ENCODE peak calls at places on chromosomes 11 and 22, in six cellular contexts. G is GM03348, X is fibroblast of gingiva, Q is IMR-90, U is lower lobe of right lung, R is H7. S is an unnamed sample.

GRCh38 chr11:34188181-34188580 is 82.8 kb downstream of the NAT10 start:
- DNase-seq in G (no peak), R (peak), U (no peak), X (no peak), Q (no peak), S (no peak)

GRCh38 chr11:64100782-64101358 is 65.0 kb downstream of the MACROD1 start:
- DNase-seq in X (no peak), G (no peak), R (no peak), Q (no peak), U (no peak), S (no peak)

GRCh38 chr11:6755303-6755952 is 16.3 kb downstream of the OR2AG2 start:
- DNase-seq in G (peak), U (no peak), R (peak), X (peak), Q (peak), S (peak)

GRCh38 chr11:59186130-59186594 is 14.2 kb downstream of the DTX4 start:
- DNase-seq in U (peak), G (peak), X (no peak), Q (no peak), R (peak), S (no peak)

GRCh38 chr11:9057032-9057431 is 34.4 kb downstream of the SCUBE2 start:
- DNase-seq in G (peak), R (no peak), X (peak), U (no peak), Q (peak), S (peak)

GRCh38 chr11:57072640-57073039 is 83.9 kb downstream of the OR5AK2 start:
- DNase-seq in Q (peak), U (no peak), X (peak), R (no peak), G (peak), S (peak)

GRCh38 chr11:128775513-128775912 is 81.6 kb downstream of the FLI1 start:
- DNase-seq in G (no peak), U (no peak), X (no peak), R (no peak), Q (no peak), S (peak)

GRCh38 chr11:46075168-46075567 is 46.1 kb downstream of the PHF21A start:
- DNase-seq in Q (peak), X (no peak), G (no peak), U (no peak), R (no peak), S (peak)

GRCh38 chr11:13260963-13261599 is 16.5 kb upstream of the BMAL1 start:
- DNase-seq in X (peak), R (no peak), G (peak), U (no peak), Q (peak), S (peak)

GRCh38 chr11:66818231-66818955 is 24.8 kb upstream of the RCE1 start:
- DNase-seq in Q (peak), U (no peak), G (no peak), R (no peak), X (no peak), S (peak)

GRCh38 chr22:40594924-40595323 is 41.6 kb downstream of the MRTFA start:
- DNase-seq in G (no peak), U (peak), R (no peak), X (no peak), Q (peak), S (no peak)

GRCh38 chr22:48188211-48188845 is 1425.9 kb downstream of the TBC1D22A start:
- DNase-seq in Q (no peak), U (no peak), G (no peak), X (no peak), R (peak), S (no peak)

GRCh38 chr11:125174686-125175085 is 10.1 kb downstream of the PKNOX2 start:
- DNase-seq in U (no peak), G (no peak), Q (no peak), X (no peak), R (no peak), S (no peak)

GRCh38 chr11:105236631-105237030 is 97.1 kb upstream of the CARD18 start:
- DNase-seq in G (no peak), R (no peak), U (no peak), X (peak), Q (peak), S (peak)

GRCh38 chr11:109519253-109519652 is 97.3 kb downstream of the C11orf87 start:
- DNase-seq in G (no peak), X (no peak), Q (no peak), R (no peak), U (no peak), S (no peak)

GRCh38 chr11:117387992-117388765 is 60.5 kb downstream of the CEP164 start:
- DNase-seq in R (no peak), Q (peak), G (peak), U (no peak), X (peak), S (peak)

GRCh38 chr11:72114570-72114969 is 2.1 kb upstream of the ANAPC15 start:
- DNase-seq in Q (peak), U (no peak), R (no peak), G (no peak), X (no peak), S (no peak)

GRCh38 chr11:15286465-15286864 is 171.7 kb downstream of the INSC start:
- DNase-seq in G (no peak), R (no peak), Q (no peak), X (no peak), U (no peak), S (no peak)

GRCh38 chr11:27423125-27423524 is 49.5 kb downstream of the LGR4 start:
- DNase-seq in Q (peak), X (peak), R (no peak), U (no peak), G (peak), S (no peak)

GRCh38 chr11:96055706-96056387 is 131.9 kb upstream of the MTMR2 start:
- DNase-seq in R (no peak), U (no peak), X (peak), Q (peak), G (peak), S (peak)

GRCh38 chr11:975824-976223 is 50.2 kb downstream of the AP2A2 start:
- DNase-seq in X (no peak), U (no peak), G (peak), R (peak), Q (peak), S (peak)

GRCh38 chr11:12001152-12001551 is 7.3 kb downstream of the DKK3 start:
- DNase-seq in X (no peak), U (no peak), G (no peak), Q (no peak), R (no peak), S (no peak)

GRCh38 chr22:43157874-43158546 is 6.7 kb downstream of the TSPO start:
- DNase-seq in Q (no peak), U (no peak), X (no peak), G (no peak), R (no peak), S (no peak)

GRCh38 chr11:115629456-115630015 is 125.3 kb upstream of the CADM1 start:
- DNase-seq in G (no peak), R (no peak), Q (no peak), X (no peak), U (no peak), S (no peak)

S was measured in astrocyte of the spinal cord.